ENCODE peak calls at places on chromosome 2, in four cellular contexts. F is fibroblast of pulmonary artery, T is OCI-LY7, H is tibial artery. A is an unnamed sample.

GRCh38 chr2:3282056-3282998 is 95.3 kb downstream of the EIPR1 start:
- DNase-seq in F (peak), T (no peak), H (no peak), A (peak)

GRCh38 chr2:5981241-5982055 is 289.3 kb downstream of the SOX11 start:
- DNase-seq in F (no peak), H (no peak), T (peak), A (peak)

GRCh38 chr2:26243643-26244478 is 571 bp downstream of the HADHA start:
- DNase-seq in H (no peak), T (peak), F (peak), A (peak)

GRCh38 chr2:227462463-227462951 is 9.4 kb upstream of the AGFG1 start:
- DNase-seq in H (no peak), F (no peak), T (no peak), A (no peak)

GRCh38 chr2:40955635-40956034 is 503.7 kb upstream of the SLC8A1 start:
- DNase-seq in H (no peak), F (peak), T (peak), A (peak)

GRCh38 chr2:3434654-3435053 is 55.2 kb downstream of the TRAPPC12 start:
- DNase-seq in F (no peak), H (no peak), T (no peak), A (no peak)

GRCh38 chr2:192437653-192438052 is 242.9 kb upstream of the TMEFF2 start:
- DNase-seq in H (no peak), T (no peak), F (no peak), A (no peak)

GRCh38 chr2:39504790-39505335 is 67.8 kb upstream of the MAP4K3 start:
- DNase-seq in T (no peak), F (peak), H (no peak), A (no peak)

GRCh38 chr2:36566887-36567286 is 31.1 kb downstream of the FEZ2 start:
- DNase-seq in T (no peak), H (no peak), F (no peak), A (no peak)

GRCh38 chr2:188786368-188786781 is 187.8 kb upstream of the COL3A1 start:
- DNase-seq in H (no peak), T (no peak), F (peak), A (peak)

GRCh38 chr2:147829106-147829505 is 15.7 kb upstream of the ACVR2A start:
- DNase-seq in F (peak), T (no peak), H (no peak), A (peak)

GRCh38 chr2:19488009-19488691 is 129.7 kb upstream of the OSR1 start:
- DNase-seq in F (peak), H (no peak), T (no peak), A (peak)

GRCh38 chr2:224041554-224041953 is 2.5 kb upstream of the SERPINE2 start:
- DNase-seq in F (no peak), T (no peak), H (no peak), A (no peak)

GRCh38 chr2:177721087-177721486 is 328.5 kb downstream of the AGPS start:
- DNase-seq in H (no peak), T (no peak), F (no peak), A (no peak)

GRCh38 chr2:181628590-181629585 is 28.0 kb downstream of the CERKL start:
- DNase-seq in H (no peak), T (no peak), F (no peak), A (no peak)

GRCh38 chr2:16102976-16103380 is 162.6 kb downstream of the MYCN start:
- DNase-seq in H (no peak), F (no peak), T (no peak), A (no peak)

GRCh38 chr2:202194418-202194817 is 44.0 kb downstream of the SUMO1 start:
- DNase-seq in T (no peak), H (no peak), F (no peak), A (no peak)

GRCh38 chr2:240839152-240840143 is 19.4 kb upstream of the KIF1A start:
- DNase-seq in F (no peak), T (no peak), H (no peak), A (no peak)

GRCh38 chr2:239226677-239227076 is 174.1 kb downstream of the HDAC4 start:
- DNase-seq in H (peak), T (no peak), F (no peak), A (no peak)

GRCh38 chr2:41965886-41966285 is 81.9 kb upstream of the PKDCC start:
- DNase-seq in H (peak), F (peak), T (no peak), A (peak)

GRCh38 chr2:96773922-96774321 is 13.2 kb downstream of the CNNM4 start:
- DNase-seq in F (no peak), H (no peak), T (peak), A (no peak)

GRCh38 chr2:201854221-201854801 is 48.0 kb downstream of the CDK15 start:
- DNase-seq in H (no peak), F (peak), T (no peak), A (peak)

GRCh38 chr2:105307962-105308361 is 21.6 kb downstream of the TGFBRAP1 start:
- DNase-seq in F (no peak), T (no peak), H (no peak), A (no peak)

GRCh38 chr2:234694244-234695013 is 197.5 kb upstream of the ARL4C start:
- DNase-seq in F (peak), T (no peak), H (no peak), A (peak)

GRCh38 chr2:150938586-150938985 is 323.1 kb downstream of the RBM43 start:
- DNase-seq in F (no peak), T (no peak), H (no peak), A (no peak)

GRCh38 chr2:226426292-226426736 is 373.3 kb downstream of the IRS1 start:
- DNase-seq in F (peak), H (no peak), T (no peak), A (peak)

GRCh38 chr2:156630579-156631337 is 194.6 kb downstream of the GPD2 start:
- DNase-seq in T (no peak), H (no peak), F (no peak), A (no peak)

GRCh38 chr2:120734930-120735611 is 597 bp upstream of the GLI2 start:
- DNase-seq in F (no peak), H (peak), T (no peak), A (no peak)

GRCh38 chr2:8851811-8852560 is 14.6 kb upstream of the KIDINS220 start:
- DNase-seq in H (no peak), F (peak), T (no peak), A (no peak)

GRCh38 chr2:86062043-86062442 is 43.6 kb downstream of the POLR1A start:
- DNase-seq in F (peak), T (no peak), H (no peak), A (peak)

GRCh38 chr2:75516378-75517122 is 44.2 kb downstream of the EVA1A start:
- DNase-seq in F (no peak), H (no peak), T (no peak), A (no peak)

GRCh38 chr2:207163053-207163814 is 2.5 kb downstream of the KLF7 start:
- DNase-seq in F (peak), T (no peak), H (no peak), A (peak)

GRCh38 chr2:16031848-16032159 is 91.5 kb downstream of the MYCN start:
- DNase-seq in H (no peak), T (no peak), F (no peak), A (no peak)

GRCh38 chr2:88919087-88919738 is 227.7 kb downstream of the RPIA start:
- DNase-seq in H (no peak), T (no peak), F (peak), A (peak)

GRCh38 chr2:126664234-126664633 is 8.3 kb downstream of the GYPC start:
- DNase-seq in H (no peak), T (peak), F (no peak), A (no peak)
- H3K4me3 ChIP-seq in H (no peak), T (peak), F (no peak), A (no peak)

GRCh38 chr2:220154243-220154642 is 526.8 kb downstream of the SLC4A3 start:
- DNase-seq in T (no peak), F (no peak), H (no peak), A (no peak)
- TF ChIP-seq CTCF in T (peak), F (peak), H (no peak), A (no peak)

DNA sequence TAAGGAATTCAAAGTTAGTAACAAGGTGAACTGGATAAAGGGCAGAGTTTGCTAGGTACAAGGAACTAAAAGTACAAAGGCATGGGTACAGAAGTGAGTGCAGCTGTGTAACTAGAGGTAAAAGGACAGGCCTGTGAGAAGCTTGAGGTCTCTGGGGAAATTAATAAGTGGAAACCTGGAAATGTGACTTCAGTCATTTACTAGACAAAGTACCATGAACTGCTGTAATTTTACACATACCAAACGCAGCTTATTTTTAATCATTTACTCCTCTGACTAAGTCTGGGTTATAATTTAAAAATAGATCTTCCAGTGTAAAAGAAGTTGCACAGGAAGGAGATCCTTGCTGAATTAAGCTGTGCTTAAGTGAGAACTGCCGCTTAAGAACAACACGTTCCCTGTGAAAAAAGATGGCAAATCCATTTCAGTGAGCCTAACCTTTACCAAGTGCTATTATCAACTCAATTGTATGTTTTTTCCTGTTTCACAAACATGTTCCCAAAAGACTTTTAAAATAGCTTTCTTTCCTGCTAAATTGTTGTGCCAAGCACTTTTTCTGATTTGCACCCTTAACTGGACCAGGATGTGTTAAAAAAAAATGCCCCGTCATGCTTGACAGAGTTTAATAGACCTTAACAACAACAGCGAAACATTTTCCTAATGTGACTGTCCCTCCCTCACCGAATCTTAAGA is 44.3 kb downstream of the CALCRL start:
- DNase-seq in T (no peak), F (peak), H (no peak), A (peak)
- H3K4me3 ChIP-seq in T (no peak), F (no peak), H (peak), A (no peak)

GRCh38 chr2:133266075-133266925 is 302.0 kb downstream of the NCKAP5 start:
- DNase-seq in T (no peak), F (no peak), H (no peak), A (peak)
- TF ChIP-seq CTCF in T (no peak), F (no peak), H (no peak), A (peak)

DNA sequence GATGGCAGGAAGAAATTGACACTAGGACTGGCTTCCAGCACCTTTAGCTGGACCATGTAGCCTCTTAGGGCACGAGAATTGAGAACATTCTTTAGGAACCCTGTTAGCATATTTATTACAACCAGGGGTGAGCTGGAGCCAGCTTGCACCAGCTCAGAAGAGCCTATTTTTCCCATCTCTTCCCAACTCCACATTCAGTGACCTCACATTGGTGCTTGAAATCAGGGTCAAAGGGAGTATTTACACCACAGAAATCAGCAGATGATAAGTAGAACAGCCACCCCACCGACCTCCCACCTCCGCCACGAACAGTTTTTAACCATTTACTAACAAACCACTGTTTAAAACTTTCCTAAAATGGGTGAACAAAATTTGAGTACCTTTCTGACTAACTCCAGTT is 389.2 kb upstream of the TNP1 start:
- DNase-seq in F (no peak), H (no peak), T (no peak), A (no peak)
- H3K4me3 ChIP-seq in F (no peak), H (no peak), T (no peak), A (no peak)

DNA sequence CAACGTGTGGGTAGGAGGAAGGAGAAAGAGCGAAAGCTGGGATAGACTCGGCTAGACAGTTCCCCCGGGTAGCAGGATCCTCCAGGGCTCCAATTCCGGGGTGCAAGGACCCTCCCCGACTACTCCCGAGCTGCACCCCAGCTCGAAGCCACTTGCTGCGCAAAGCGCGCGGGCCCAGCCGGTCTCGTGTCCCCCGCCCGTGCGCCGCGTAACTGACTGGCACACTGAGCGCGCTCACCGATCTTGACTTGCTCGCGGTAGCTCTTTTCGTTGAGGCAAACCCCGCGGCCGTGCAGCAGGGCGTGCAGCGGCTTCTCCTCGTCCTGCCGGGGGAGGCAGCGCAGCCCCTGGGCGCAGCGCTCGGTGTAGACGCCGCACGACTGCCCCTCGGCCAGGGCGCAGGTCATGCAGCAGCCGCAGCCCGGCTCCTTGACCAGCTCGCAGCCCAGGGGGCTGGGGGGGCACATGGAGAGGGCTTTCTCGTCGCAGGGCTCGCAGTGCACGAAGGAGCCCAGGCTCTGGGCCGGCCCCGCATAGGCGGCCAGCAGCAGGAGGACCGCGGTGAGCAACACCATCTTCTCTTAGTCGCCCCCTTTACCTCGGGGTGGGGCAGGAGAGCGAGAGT is 1.0 kb downstream of the IGFBP5 start:
- DNase-seq in T (no peak), F (peak), H (peak), A (peak)
- TF ChIP-seq CTCF in T (no peak), F (no peak), H (no peak), A (no peak)

A was measured in astrocyte of the spinal cord.